ENCODE peak calls at places on chromosomes 1 and 21, in nine cellular contexts. I is SJSA1, L is choroid plexus epithelial cell, K is T1000, E is gastrocnemius medialis, Z is T follicular helper cell, X is SHP77, Y is iris pigment epithelial cell, G is Panc1. D is an unnamed sample.

GRCh38 chr1:1782399-1783221 is 4.3 kb upstream of the NADK start:
- DNase-seq in E (peak; percentile 43), G (no peak), X (peak; percentile 63), Z (no peak), K (no peak), L (peak; percentile 60), Y (peak; percentile 69), I (no peak), D (no peak)

GRCh38 chr1:92858564-92859399 is 26.9 kb downstream of the RPL5 start:
- DNase-seq in I (peak; percentile 61), X (peak; percentile 74), Y (peak; percentile 74), K (peak; percentile 43), G (peak; percentile 53), E (peak; percentile 18), Z (peak; percentile 48), L (peak; percentile 91), D (peak; percentile 80)

GRCh38 chr1:55833452-55834160 is 618.4 kb upstream of the USP24 start:
- DNase-seq in X (no peak), Z (no peak), K (no peak), E (no peak), G (no peak), Y (peak; percentile 79), I (no peak), L (peak; percentile 49), D (no peak)

GRCh38 chr1:224430511-224431113 is 4.0 kb downstream of the WDR26 start:
- DNase-seq in G (no peak), L (peak; percentile 82), Y (peak; percentile 82), I (no peak), X (no peak), Z (peak; percentile 33), K (no peak), E (no peak), D (no peak)

GRCh38 chr1:58862728-58863385 is 79.0 kb upstream of the JUN start:
- DNase-seq in K (no peak), E (no peak), G (no peak), X (no peak), I (no peak), Z (no peak), L (peak; percentile 28), Y (no peak), D (no peak)

GRCh38 chr1:52552236-52552504 is 722 bp downstream of the TUT4 start:
- DNase-seq in E (peak; percentile 76), G (no peak), Z (peak; percentile 72), K (peak; percentile 10), I (peak; percentile 49), X (peak; percentile 49), L (peak; percentile 80), Y (peak; percentile 90), D (peak; percentile 54)

GRCh38 chr1:15767941-15768340 is 9.3 kb downstream of the FBLIM1 start:
- DNase-seq in Z (no peak), L (no peak), E (no peak), K (no peak), Y (no peak), X (no peak), G (no peak), I (no peak), D (no peak)

GRCh38 chr1:21594495-21594894 is 74.7 kb downstream of the RAP1GAP start:
- DNase-seq in G (no peak), X (no peak), Z (no peak), Y (peak; percentile 10), E (no peak), K (no peak), I (peak; percentile 97), L (peak; percentile 30), D (no peak)

GRCh38 chr21:28148400-28149064 is 844.1 kb downstream of the LTN1 start:
- DNase-seq in K (no peak), G (no peak), X (no peak), I (no peak), L (peak; percentile 45), E (no peak), Z (no peak), Y (peak; percentile 34), D (no peak)